ENCODE peak calls at places on chromosomes 4 and X, in nine cellular contexts. I is body of pancreas; K is mesendoderm; Z is psoas muscle; U is CD8-positive, alpha-beta memory T cell; B is cardiac muscle cell; N is kidney; R is left lung; J is ascending aorta. O is an unnamed sample. For H3K4me1, the result is how much of the 10 kb centered on the place peaks cover.

GRCh38 chr4:89123418-89123817 is 12.1 kb downstream of the TIGD2 start:
- DNase-seq in I (no peak), U (no peak), Z (no peak), J (no peak), B (no peak), N (no peak), K (no peak), R (no peak), O (no peak)

GRCh38 chrX:19670854-19671620 is 155.7 kb upstream of the MAP3K15 start:
- DNase-seq in Z (no peak), K (peak), U (no peak), N (peak), R (no peak), J (no peak), B (no peak), I (no peak), O (no peak)

GRCh38 chrX:40871385-40872082 is 136.2 kb upstream of the MED14 start:
- DNase-seq in N (no peak), Z (no peak), K (no peak), I (no peak), B (peak), R (no peak), U (no peak), J (no peak), O (no peak)

GRCh38 chr4:56743550-56743949 is 62.5 kb upstream of the HOPX start:
- DNase-seq in N (no peak), R (no peak), B (no peak), K (no peak), Z (no peak), I (no peak), J (no peak), U (no peak), O (no peak)

GRCh38 chr4:121876976-121877773 is 6.9 kb upstream of the BBS7 start:
- DNase-seq in N (no peak), I (no peak), K (no peak), R (no peak), J (no peak), Z (no peak), B (no peak), U (no peak), O (no peak)

GRCh38 chr4:138175337-138175794 is 66.8 kb downstream of the SLC7A11 start:
- DNase-seq in N (no peak), U (no peak), K (no peak), I (peak), R (no peak), J (no peak), Z (no peak), B (peak), O (no peak)

GRCh38 chr4:92714640-92715039 is 410.9 kb downstream of the GRID2 start:
- DNase-seq in J (no peak), Z (no peak), R (no peak), B (no peak), N (no peak), K (peak), I (no peak), U (no peak), O (no peak)

GRCh38 chr4:139909036-139909435 is 243.4 kb downstream of the MGST2 start:
- DNase-seq in J (no peak), B (no peak), N (no peak), U (no peak), I (no peak), K (no peak), Z (no peak), R (no peak), O (no peak)

GRCh38 chrX:27583976-27584375 is 6.2 kb upstream of the DCAF8L2 start:
- DNase-seq in I (no peak), J (no peak), Z (no peak), R (no peak), K (no peak), U (no peak), N (no peak), B (no peak), O (no peak)

GRCh38 chrX:1453390-1453783 is 678 bp upstream of the ASMTL start:
- DNase-seq in R (no peak), Z (no peak), K (no peak), U (peak), J (no peak), N (no peak), I (no peak), B (no peak), O (peak)

GRCh38 chr4:38461342-38461741 is 202.7 kb upstream of the KLF3 start:
- DNase-seq in N (no peak), U (no peak), B (no peak), J (no peak), R (no peak), K (peak), I (no peak), Z (no peak), O (no peak)

GRCh38 chr4:74120086-74120485 is 21.1 kb upstream of the CXCL2 start:
- DNase-seq in U (no peak), Z (no peak), J (no peak), K (no peak), I (no peak), N (no peak), R (no peak), B (no peak), O (no peak)

GRCh38 chr4:113958766-113959540 is 20.5 kb downstream of the ARSJ start:
- DNase-seq in R (no peak), B (no peak), U (no peak), I (no peak), J (no peak), Z (no peak), K (peak), N (no peak), O (no peak)

GRCh38 chr4:174757736-174758135 is 71.3 kb downstream of the GLRA3 start:
- DNase-seq in I (no peak), Z (no peak), J (no peak), K (peak), B (peak), U (no peak), R (no peak), N (no peak), O (no peak)

GRCh38 chr4:57119054-57119651 is 9.0 kb upstream of the IGFBP7 start:
- DNase-seq in Z (peak), B (no peak), U (no peak), R (peak), N (peak), I (no peak), J (peak), K (no peak), O (no peak)

GRCh38 chr4:122822466-122822865 is 4.2 kb upstream of the FGF2 start:
- DNase-seq in N (no peak), I (no peak), U (no peak), R (no peak), B (no peak), J (no peak), Z (no peak), K (no peak), O (no peak)

GRCh38 chrX:152817082-152817744 is 13.3 kb downstream of the CETN2 start:
- DNase-seq in K (peak), Z (no peak), I (peak), B (peak), R (no peak), U (no peak), N (no peak), J (no peak), O (no peak)

GRCh38 chr4:16337936-16338335 is 111.7 kb upstream of the TAPT1 start:
- DNase-seq in I (no peak), Z (no peak), K (no peak), R (no peak), B (no peak), U (no peak), N (no peak), J (no peak), O (no peak)

GRCh38 chr4:4677825-4678522 is 136.1 kb upstream of the STX18 start:
- DNase-seq in B (peak), R (no peak), J (no peak), U (no peak), N (no peak), Z (no peak), I (no peak), K (peak), O (no peak)

GRCh38 chrX:47458528-47458927 is 24.5 kb downstream of the ZNF41 start:
- DNase-seq in Z (no peak), K (no peak), I (no peak), R (no peak), N (no peak), U (peak), J (no peak), B (no peak), O (no peak)

GRCh38 chr4:165631912-165632311 is 241.1 kb upstream of the TLL1 start:
- DNase-seq in U (no peak), K (no peak), N (no peak), B (no peak), I (no peak), R (no peak), Z (no peak), J (no peak), O (no peak)

GRCh38 chr4:26648260-26648659 is 64.4 kb downstream of the TBC1D19 start:
- DNase-seq in U (no peak), N (no peak), J (no peak), Z (no peak), I (no peak), R (no peak), B (no peak), K (no peak), O (no peak)

GRCh38 chrX:135009057-135009605 is 13.2 kb downstream of the RTL8B start:
- DNase-seq in R (no peak), J (no peak), K (no peak), N (no peak), I (no peak), Z (no peak), U (no peak), B (no peak), O (no peak)

GRCh38 chrX:3815896-3816664 is 102.6 kb upstream of the PRKX start:
- DNase-seq in B (peak), Z (peak), K (peak), N (peak), U (peak), J (peak), I (peak), R (peak), O (peak)

GRCh38 chr4:25863906-25864418 is 1.2 kb upstream of the SEL1L3 start:
- DNase-seq in I (no peak), Z (no peak), J (no peak), N (no peak), U (no peak), K (peak), B (peak), R (no peak), O (no peak)

GRCh38 chr4:153771058-153771457 is 11.2 kb upstream of the RNF175 start:
- DNase-seq in U (no peak), I (no peak), K (no peak), Z (no peak), J (no peak), R (no peak), B (no peak), N (no peak), O (no peak)

GRCh38 chrX:136750364-136750763 is 30.4 kb downstream of the ARHGEF6 start:
- DNase-seq in N (no peak), I (no peak), U (no peak), K (no peak), Z (no peak), R (no peak), B (no peak), J (no peak), O (no peak)

GRCh38 chrX:43718546-43718945 is 62.4 kb downstream of the MAOA start:
- DNase-seq in Z (no peak), J (no peak), R (no peak), I (no peak), U (no peak), N (no peak), B (no peak), K (no peak), O (no peak)

GRCh38 chr4:65668201-65669007 is 1.9 kb downstream of the EPHA5 start:
- DNase-seq in K (peak), U (no peak), R (no peak), J (no peak), I (peak), B (peak), Z (no peak), N (peak), O (no peak)

GRCh38 chrX:46575586-46575985 is 2.0 kb downstream of the CHST7 start:
- DNase-seq in U (no peak), J (no peak), R (no peak), N (no peak), I (no peak), K (peak), B (no peak), Z (no peak), O (no peak)

GRCh38 chr4:6720202-6720699 is 4.3 kb downstream of the BLOC1S4 start:
- DNase-seq in R (peak), Z (peak), J (peak), U (peak), N (peak), B (peak), I (peak), K (peak), O (peak)

GRCh38 chrX:72101597-72102037 is 30.1 kb downstream of the RTL5 start:
- DNase-seq in B (no peak), Z (no peak), N (no peak), K (peak), R (no peak), J (no peak), U (no peak), I (no peak), O (peak)

GRCh38 chr4:70564033-70564432 is 28.0 kb upstream of the AMBN start:
- DNase-seq in U (no peak), Z (no peak), I (no peak), R (no peak), K (peak), B (no peak), J (no peak), N (no peak), O (no peak)

GRCh38 chr4:88097301-88097700 is 61.1 kb downstream of the ABCG2 start:
- DNase-seq in U (no peak), R (no peak), Z (no peak), K (no peak), B (no peak), I (no peak), N (no peak), J (no peak), O (no peak)

GRCh38 chrX:127877358-127877757 is 174.8 kb downstream of the ACTRT1 start:
- DNase-seq in I (no peak), Z (no peak), K (no peak), B (no peak), N (no peak), J (no peak), U (no peak), R (no peak), O (no peak)

GRCh38 chr4:83113429-83113786 is 1.1 kb downstream of the PLAC8 start:
- DNase-seq in U (no peak), K (no peak), N (no peak), J (no peak), B (no peak), I (no peak), R (no peak), Z (no peak), O (no peak)

GRCh38 chr4:83115000-83115399 is 471 bp upstream of the PLAC8 start:
- DNase-seq in R (no peak), B (no peak), U (no peak), N (no peak), K (peak), Z (no peak), J (no peak), I (no peak), O (no peak)

GRCh38 chr4:83115656-83116285 is 1.2 kb upstream of the PLAC8 start:
- DNase-seq in Z (no peak), U (no peak), J (no peak), N (no peak), K (no peak), B (no peak), I (no peak), R (no peak), O (no peak)

GRCh38 chr4:83112678-83113428 is 1.7 kb downstream of the PLAC8 start:
- DNase-seq in I (no peak), R (no peak), N (no peak), J (no peak), K (no peak), B (no peak), Z (no peak), U (no peak), O (peak)

GRCh38 chr4:83114576-83114975 is at the start of gene PLAC8:
- DNase-seq in N (no peak), R (no peak), K (peak), J (no peak), I (no peak), U (peak), B (no peak), Z (no peak), O (peak)
- H3K27ac ChIP-seq in N (no peak), R (no peak), K (no peak), J (no peak), I (no peak), U (peak), B (no peak), Z (no peak), O (peak)

GRCh38 chr4:53479731-53480525 is 102.5 kb downstream of the FIP1L1 start:
- DNase-seq in Z (no peak), U (no peak), J (no peak), I (no peak), R (no peak), K (no peak), B (no peak), N (no peak), O (no peak)

GRCh38 chr4:53478671-53479456 is 101.4 kb downstream of the FIP1L1 start:
- DNase-seq in B (no peak), U (no peak), J (no peak), R (no peak), Z (no peak), N (no peak), K (no peak), I (no peak), O (no peak)

GRCh38 chr4:53477038-53477565 is 99.7 kb downstream of the FIP1L1 start:
- DNase-seq in B (no peak), U (no peak), Z (no peak), I (no peak), N (no peak), J (no peak), R (no peak), K (peak), O (no peak)

GRCh38 chr4:53476232-53477037 is 99.0 kb downstream of the FIP1L1 start:
- DNase-seq in I (no peak), Z (peak), U (no peak), J (peak), R (no peak), K (peak), N (no peak), B (no peak), O (no peak)

DNA sequence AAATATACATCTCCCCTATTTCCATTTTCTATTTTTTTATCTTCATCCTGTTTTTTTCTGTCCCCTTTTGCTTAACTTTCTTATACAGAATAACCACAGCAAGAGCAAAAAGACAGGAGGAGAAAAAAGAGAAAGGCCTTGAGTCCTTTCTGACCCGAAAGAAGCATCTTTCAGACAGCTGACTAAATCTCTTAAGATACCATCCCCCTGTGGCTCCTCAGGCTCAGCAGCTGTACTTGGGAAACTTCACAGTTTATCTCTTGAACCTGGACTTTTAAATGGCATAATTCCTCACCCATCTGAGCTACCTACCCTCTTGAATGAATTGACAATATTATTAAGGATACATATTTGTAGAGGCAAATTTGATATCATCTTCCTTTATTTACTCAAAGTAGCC is 100.2 kb downstream of the FIP1L1 start:
- DNase-seq in I (no peak), B (no peak), K (no peak), U (no peak), Z (no peak), J (no peak), N (no peak), R (no peak), O (no peak)
- H3K4me1 ChIP-seq in I (under half), B (under half), K (under half), U (under half), Z (under half), J (under half), N (under half), R (under half), O (under half)

GRCh38 chr4:186726440-186727148 is 2.9 kb upstream of the FAT1 start:
- DNase-seq in J (peak), K (peak), Z (peak), R (peak), U (no peak), I (peak), N (peak), B (peak), O (no peak)
- H3K4me3 ChIP-seq in J (peak), K (peak), Z (peak), R (peak), U (no peak), I (peak), N (peak), B (peak), O (no peak)

DNA sequence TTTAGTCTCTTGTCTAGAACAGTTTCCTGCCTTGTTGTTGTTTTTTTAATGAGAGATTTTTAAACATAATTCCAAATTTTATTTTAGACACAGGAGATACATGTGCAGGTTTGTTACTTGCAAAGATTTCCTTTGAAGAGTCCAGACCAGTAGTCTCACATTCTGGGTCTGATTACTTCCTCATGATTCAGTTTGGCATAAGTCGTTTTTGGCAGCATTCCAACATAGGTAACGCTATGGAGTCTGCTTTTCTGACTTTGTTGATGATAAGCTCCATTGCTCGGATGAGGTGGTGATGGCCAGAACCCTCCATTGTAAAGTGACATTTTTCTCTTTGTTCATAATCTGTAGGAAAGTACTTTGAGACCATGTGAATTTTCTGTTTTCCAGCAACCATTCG is 74.7 kb downstream of the CLCN4 start:
- DNase-seq in Z (no peak), I (no peak), R (no peak), N (no peak), J (no peak), U (no peak), B (no peak), K (no peak), O (no peak)
- H3K27ac ChIP-seq in Z (no peak), I (no peak), R (no peak), N (no peak), J (no peak), U (no peak), B (no peak), K (no peak), O (no peak)

GRCh38 chr4:87010192-87010591 is 75.4 kb downstream of the AFF1 start:
- DNase-seq in B (no peak), I (no peak), N (no peak), R (no peak), Z (no peak), U (no peak), J (no peak), K (no peak), O (no peak)
- H3K4me1 ChIP-seq in B (half or more), I (half or more), N (under half), R (half or more), Z (half or more), U (half or more), J (under half), K (under half), O (half or more)

DNA sequence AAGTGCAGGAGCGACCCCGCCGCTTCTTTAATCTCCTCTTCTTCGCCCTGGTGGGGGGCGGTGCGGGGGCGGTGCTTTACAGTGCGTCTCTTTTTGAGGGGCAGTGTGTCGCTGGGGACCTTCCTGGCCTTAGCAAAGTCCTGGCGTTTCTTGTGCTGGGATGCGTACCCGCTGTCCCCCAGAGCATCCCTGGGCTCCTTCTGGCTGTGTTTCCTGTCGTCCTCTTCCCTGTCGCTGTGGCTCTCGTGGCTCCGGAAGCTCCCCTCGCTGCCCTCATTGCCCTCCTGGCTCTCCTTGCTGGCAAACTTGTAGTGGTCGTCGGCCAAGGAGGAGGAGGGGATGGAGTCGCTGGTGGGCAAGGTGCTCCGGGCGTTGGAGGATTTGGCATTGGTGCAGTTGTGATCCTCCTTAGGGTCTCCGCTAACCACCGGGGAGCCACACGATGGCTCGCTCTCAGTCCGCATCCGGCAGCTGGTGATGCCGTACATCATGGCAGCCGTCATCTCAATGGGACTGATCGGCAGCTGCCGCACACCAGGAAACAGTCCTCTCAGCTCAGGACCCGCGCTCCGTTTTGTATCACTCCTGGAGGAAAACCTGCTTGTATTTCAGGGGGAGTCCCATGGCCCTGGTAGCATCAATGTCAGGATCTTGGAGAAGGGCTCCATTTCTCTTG is 30.4 kb upstream of the TMSB15A start:
- DNase-seq in B (no peak), I (no peak), J (no peak), U (no peak), N (no peak), K (no peak), R (no peak), Z (no peak), O (no peak)
- H3K4me3 ChIP-seq in B (no peak), I (no peak), J (no peak), U (no peak), N (no peak), K (no peak), R (no peak), Z (peak), O (peak)